ENCODE peak calls at places on chromosomes 13 and 19, in ten cellular contexts. M, H, E, J, N, F, O, T, S and B are unnamed samples.

GRCh38 chr19:44776402-44777096 is 1.1 kb upstream of the CBLC start:
- DNase-seq in E (no peak), S (peak), T (no peak), N (no peak), H (no peak), J (no peak), M (no peak), F (peak), O (no peak), B (no peak)

GRCh38 chr19:7348587-7349230 is at the start of gene ARHGEF18:
- DNase-seq in T (no peak), E (no peak), N (no peak), J (no peak), O (peak), S (no peak), H (no peak), F (peak), M (peak), B (peak)

GRCh38 chr13:71864981-71865857 is 1.8 kb downstream of the DACH1 start:
- DNase-seq in O (peak), M (no peak), H (no peak), S (no peak), F (peak), J (peak), E (no peak), T (no peak), N (peak), B (peak)

GRCh38 chr13:45626731-45627374 is 11.3 kb upstream of the ERICH6B start:
- DNase-seq in M (no peak), N (no peak), S (no peak), F (no peak), O (no peak), E (no peak), T (no peak), H (no peak), J (peak), B (no peak)

GRCh38 chr19:3481241-3482090 is 1.1 kb upstream of the SMIM24 start:
- DNase-seq in F (no peak), H (no peak), T (no peak), O (no peak), S (peak), N (no peak), J (no peak), M (no peak), E (no peak), B (no peak)

GRCh38 chr19:16871870-16872269 is 16.9 kb upstream of the F2RL3 start:
- DNase-seq in T (no peak), O (no peak), E (no peak), H (no peak), J (no peak), F (peak), N (no peak), M (no peak), S (no peak), B (no peak)

GRCh38 chr13:93714171-93714570 is 487.6 kb downstream of the GPC6 start:
- DNase-seq in N (no peak), H (no peak), T (no peak), O (no peak), J (no peak), S (no peak), M (no peak), F (no peak), E (no peak), B (no peak)

GRCh38 chr13:51840141-51840540 is 4.8 kb downstream of the TMEM272 start:
- DNase-seq in T (no peak), H (no peak), M (no peak), O (no peak), S (no peak), N (no peak), J (no peak), F (no peak), E (no peak), B (no peak)

GRCh38 chr19:37537391-37537947 is 30.7 kb downstream of the ZNF793 start:
- DNase-seq in F (no peak), M (no peak), H (no peak), N (no peak), T (no peak), O (no peak), E (no peak), S (no peak), J (no peak), B (no peak)
- H3K27ac ChIP-seq in F (no peak), M (no peak), H (no peak), N (no peak), T (no peak), O (no peak), E (no peak), S (no peak), J (no peak), B (no peak)

DNA sequence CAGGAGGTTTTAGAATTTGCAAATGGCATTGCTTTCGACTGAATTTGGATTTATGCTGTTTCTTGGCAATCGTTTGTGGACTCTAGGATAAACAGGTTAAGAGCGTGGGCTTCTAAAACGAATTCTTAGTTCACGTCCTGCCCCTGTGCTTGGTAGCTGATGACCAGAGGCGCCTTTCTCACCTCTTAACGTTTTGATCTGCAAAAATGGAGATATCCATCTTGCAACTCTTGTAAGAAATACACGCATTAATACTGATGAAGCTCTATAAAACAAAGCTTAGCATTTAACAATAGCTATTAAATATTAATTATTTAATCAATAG is 577 bp upstream of the KATNAL1 start:
- DNase-seq in O (no peak), F (no peak), M (no peak), E (no peak), H (no peak), S (no peak), N (no peak), J (no peak), T (no peak), B (no peak)
- H3K27ac ChIP-seq in O (no peak), F (no peak), M (no peak), E (peak), H (peak), S (no peak), N (peak), J (no peak), T (no peak), B (no peak)

DNA sequence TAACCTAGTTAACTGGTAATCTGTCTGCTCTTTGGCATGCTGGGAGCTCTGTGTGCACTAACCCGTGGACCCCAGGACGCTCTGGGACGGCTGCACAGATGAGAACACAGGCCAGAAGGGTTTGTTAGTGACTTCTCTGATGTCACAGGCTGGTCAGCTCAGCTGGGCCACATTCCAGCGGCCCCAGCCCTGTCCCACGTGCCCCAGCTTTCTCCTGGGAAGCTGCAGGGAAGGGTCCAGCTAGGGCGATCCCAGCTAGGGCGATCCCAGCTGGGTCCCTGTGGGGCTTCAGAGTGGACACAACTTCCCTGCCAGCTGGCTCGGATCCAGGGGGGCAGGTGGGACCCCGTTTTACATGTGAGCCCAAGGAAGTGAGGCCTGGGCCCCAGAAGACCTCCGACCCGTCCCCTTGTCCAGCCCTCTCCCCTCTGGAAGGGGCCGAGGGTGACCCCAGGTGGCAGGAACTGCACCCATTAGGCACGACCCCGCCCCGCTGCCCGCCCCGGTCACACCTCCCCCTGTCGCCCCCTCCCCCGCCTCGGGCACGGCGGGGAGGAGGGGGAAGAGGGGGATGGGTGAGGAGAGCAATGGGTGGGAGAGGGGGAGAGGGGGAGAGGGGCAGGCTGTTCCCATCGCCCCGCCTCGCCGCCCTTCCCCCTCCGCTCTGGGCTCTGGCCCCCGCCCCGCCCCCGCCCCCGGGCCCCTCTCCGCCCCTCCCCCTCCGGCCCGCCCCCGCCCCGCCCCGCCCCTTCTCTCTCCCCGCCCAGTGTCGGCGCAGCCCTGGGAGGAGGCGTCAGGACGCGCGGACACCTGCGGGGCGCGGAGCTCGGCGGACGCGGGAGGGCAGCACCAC is 75.2 kb upstream of the MCF2L start:
- DNase-seq in F (peak), S (no peak), J (peak), O (peak), T (no peak), M (peak), N (no peak), E (no peak), H (no peak), B (peak)
- H3K27ac ChIP-seq in F (no peak), S (no peak), J (peak), O (no peak), T (no peak), M (no peak), N (no peak), E (no peak), H (no peak), B (peak)

DNA sequence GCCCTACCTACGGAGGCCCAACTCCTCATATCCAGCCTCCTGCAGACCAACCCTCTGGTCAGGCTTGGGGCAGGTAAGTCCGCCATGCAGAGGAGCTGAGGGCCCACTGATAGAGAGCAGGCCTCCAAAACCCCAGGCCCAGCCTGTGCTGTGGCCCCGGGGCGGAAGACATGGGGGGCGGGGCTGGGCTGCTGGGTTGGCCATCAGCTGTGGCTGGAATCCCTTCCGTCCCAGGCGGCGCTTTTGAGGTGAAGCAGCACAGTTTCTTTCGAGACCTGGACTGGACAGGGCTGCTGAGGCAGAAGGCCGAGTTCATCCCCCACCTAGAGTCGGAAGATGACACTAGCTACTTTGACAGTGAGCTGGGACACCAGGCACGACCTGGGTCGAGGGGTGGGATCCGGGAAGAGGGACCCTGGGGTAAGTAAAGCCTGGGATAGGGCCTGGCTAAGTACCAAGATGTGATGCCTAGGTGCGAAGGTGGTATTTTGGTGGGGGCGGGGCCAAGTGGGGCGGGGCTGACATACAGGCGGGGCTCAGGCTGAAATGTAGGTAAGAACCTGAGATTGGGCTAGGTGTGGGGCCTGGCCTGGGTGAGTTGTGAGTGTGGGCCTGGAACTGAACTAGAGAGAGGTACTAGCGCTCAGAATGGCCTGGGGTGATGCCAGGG is 15.4 kb downstream of the DNASE2 start:
- DNase-seq in S (no peak), F (no peak), O (no peak), N (no peak), H (no peak), M (no peak), E (no peak), J (no peak), T (no peak), B (no peak)
- H3K27ac ChIP-seq in S (no peak), F (no peak), O (no peak), N (no peak), H (no peak), M (no peak), E (no peak), J (no peak), T (no peak), B (no peak)

DNA sequence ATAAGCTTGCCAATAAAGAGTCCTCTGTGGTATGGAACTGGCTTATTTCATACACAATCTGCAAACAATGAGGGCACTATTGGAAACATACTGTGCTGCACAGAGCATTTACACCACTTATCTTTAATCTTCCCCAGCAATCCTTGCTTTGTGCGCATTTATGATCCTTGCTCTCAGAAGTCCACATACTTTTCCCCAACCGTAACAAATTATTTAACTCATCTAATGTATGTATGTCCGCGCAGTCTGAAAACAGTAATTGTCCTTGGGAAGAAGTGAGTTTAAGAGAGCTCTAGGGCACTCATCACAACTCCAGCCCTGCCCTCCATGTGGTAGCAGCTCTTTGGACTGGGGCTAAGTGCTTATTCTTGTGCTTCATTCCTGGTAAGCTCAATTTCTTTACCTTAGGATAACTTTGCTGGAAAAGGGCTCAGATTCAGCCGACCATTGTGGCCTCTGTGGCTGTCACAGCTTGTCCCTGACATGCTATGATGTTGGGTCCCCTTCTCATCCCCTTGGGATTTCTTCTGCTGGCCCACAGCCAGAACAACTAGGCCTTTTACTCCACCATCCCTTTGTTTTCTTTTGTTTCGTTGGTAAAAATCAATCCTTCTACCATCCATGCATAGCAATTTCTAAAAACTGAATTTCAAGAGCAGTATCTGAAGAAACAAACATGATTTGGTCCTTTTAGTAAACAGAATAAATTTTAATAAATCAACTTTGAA is 152.7 kb downstream of the TNFRSF19 start:
- DNase-seq in M (no peak), E (no peak), S (no peak), T (no peak), N (no peak), F (no peak), H (no peak), O (no peak), J (no peak), B (no peak)
- H3K27ac ChIP-seq in M (no peak), E (peak), S (no peak), T (no peak), N (no peak), F (no peak), H (no peak), O (peak), J (no peak), B (no peak)

GRCh38 chr13:33313504-33313903 is 27.9 kb upstream of the STARD13 start:
- DNase-seq in H (no peak), S (no peak), M (no peak), E (no peak), J (no peak), O (no peak), T (no peak), F (no peak), N (no peak), B (no peak)
- H3K27ac ChIP-seq in H (no peak), S (no peak), M (no peak), E (no peak), J (no peak), O (no peak), T (no peak), F (no peak), N (no peak), B (no peak)

DNA sequence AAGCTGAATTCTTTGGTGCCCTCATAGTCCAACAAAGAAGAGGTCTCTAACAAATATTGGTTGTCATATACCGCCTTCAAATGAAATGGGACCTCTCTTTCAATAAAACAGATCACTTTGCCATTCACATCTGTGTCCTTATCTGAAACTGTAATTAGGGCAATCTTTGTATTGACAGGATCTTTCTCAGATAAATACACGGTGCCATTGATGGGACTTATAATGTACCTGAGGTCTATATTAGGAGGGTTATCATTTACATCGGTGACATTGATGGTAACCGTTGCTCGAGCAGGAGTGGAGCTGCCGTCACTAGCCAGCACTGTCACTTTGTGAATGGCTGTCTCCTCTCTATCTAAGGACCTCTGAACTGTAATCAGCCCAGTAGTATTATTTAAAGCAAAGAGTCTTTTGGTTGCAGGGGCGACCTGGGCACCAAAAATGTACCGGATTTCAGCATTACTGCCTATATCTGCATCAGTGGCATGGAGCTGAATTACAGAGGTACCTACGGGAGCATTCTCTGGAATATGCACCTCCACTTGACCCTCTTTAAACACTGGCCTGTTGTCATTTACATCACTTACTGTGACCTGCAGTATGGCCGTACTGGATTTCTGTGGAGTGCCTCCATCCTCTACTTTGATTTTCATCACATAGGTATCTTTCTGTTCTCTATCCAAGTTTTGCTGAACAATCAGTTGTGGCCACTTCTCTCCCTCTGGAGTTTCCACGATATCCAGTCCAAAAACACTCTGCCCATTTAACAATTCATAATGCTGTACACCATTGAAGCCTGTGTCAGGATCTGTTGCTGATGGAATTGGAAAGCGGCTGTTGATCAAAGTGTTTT is 2.8 kb downstream of the PCDH9 start:
- DNase-seq in M (no peak), O (no peak), S (no peak), E (no peak), F (no peak), J (no peak), N (no peak), H (no peak), T (no peak), B (no peak)
- H3K27ac ChIP-seq in M (no peak), O (no peak), S (no peak), E (no peak), F (no peak), J (no peak), N (no peak), H (peak), T (no peak), B (no peak)